ENCODE peak calls at places on chromosomes 2 and 18, in ten cellular contexts. V is tibial nerve, R is uterus, Y is Peyer's patch, K is suprapubic skin, J is transverse colon, W is ovary, O is right lobe of liver, E is spleen, L is HepG2. G is an unnamed sample.

GRCh38 chr2:54581326-54582039 is 125.4 kb downstream of the SPTBN1 start:
- DNase-seq in L (no peak), J (no peak), O (no peak), R (no peak), Y (no peak), E (no peak), K (no peak), V (no peak), W (no peak), G (no peak)

GRCh38 chr2:54053830-54054229 is 61.6 kb upstream of the ACYP2 start:
- DNase-seq in E (no peak), J (no peak), O (no peak), V (no peak), K (no peak), Y (no peak), L (no peak), W (no peak), R (no peak), G (no peak)

GRCh38 chr2:232316382-232317190 is 62.0 kb upstream of the ALPP start:
- DNase-seq in J (no peak), R (no peak), L (no peak), V (no peak), E (no peak), Y (peak), W (no peak), O (no peak), K (no peak), G (no peak)

GRCh38 chr2:230905448-230906430 is 19.3 kb downstream of the GPR55 start:
- DNase-seq in O (no peak), V (no peak), R (peak), E (peak), W (peak), L (peak), K (peak), J (no peak), Y (no peak), G (no peak)

GRCh38 chr2:120379916-120380893 is 34.3 kb downstream of the INHBB start:
- DNase-seq in J (no peak), W (no peak), R (no peak), K (no peak), L (no peak), Y (no peak), E (no peak), V (no peak), O (no peak), G (no peak)

GRCh38 chr2:236742936-236743622 is 173.5 kb downstream of the ACKR3 start:
- DNase-seq in J (no peak), L (no peak), Y (no peak), W (no peak), K (no peak), V (no peak), E (no peak), R (peak), O (no peak), G (no peak)

GRCh38 chr2:196137271-196137670 is 34.1 kb downstream of the STK17B start:
- DNase-seq in K (no peak), R (no peak), Y (no peak), O (no peak), J (no peak), V (no peak), E (no peak), W (no peak), L (no peak), G (no peak)

GRCh38 chr2:25314514-25315315 is 27.0 kb downstream of the DNMT3A start:
- DNase-seq in V (peak), E (peak), O (peak), K (no peak), L (peak), J (peak), R (peak), W (peak), Y (no peak), G (peak)

GRCh38 chr2:224160917-224161316 is 121.8 kb upstream of the SERPINE2 start:
- DNase-seq in W (peak), R (peak), L (no peak), K (no peak), E (no peak), V (no peak), J (no peak), O (peak), Y (no peak), G (peak)

GRCh38 chr2:112880696-112881095 is 30.3 kb upstream of the IL37 start:
- DNase-seq in E (no peak), O (no peak), W (no peak), Y (no peak), J (no peak), K (no peak), V (no peak), L (no peak), R (no peak), G (no peak)

GRCh38 chr18:12306752-12307151 is 1.3 kb upstream of the TUBB6 start:
- DNase-seq in O (no peak), K (peak), Y (no peak), W (no peak), J (no peak), L (no peak), E (no peak), V (no peak), R (no peak), G (no peak)

GRCh38 chr18:57505231-57505630 is 70.1 kb downstream of the ONECUT2 start:
- DNase-seq in Y (no peak), W (no peak), R (no peak), V (no peak), E (no peak), J (no peak), L (no peak), O (no peak), K (no peak), G (no peak)

GRCh38 chr18:31294199-31294747 is 23.7 kb upstream of the DSG1 start:
- DNase-seq in O (no peak), J (no peak), R (no peak), E (no peak), W (no peak), K (no peak), V (no peak), Y (no peak), L (no peak), G (no peak)

GRCh38 chr2:96408631-96409542 is 73.3 kb downstream of the NCAPH start:
- DNase-seq in L (peak), O (no peak), K (no peak), E (no peak), W (peak), V (no peak), Y (no peak), R (peak), J (no peak), G (no peak)

GRCh38 chr2:76210551-76210950 is 499.8 kb upstream of the GCFC2 start:
- DNase-seq in K (no peak), V (no peak), J (no peak), W (no peak), O (no peak), R (no peak), Y (no peak), E (no peak), L (no peak), G (no peak)
- H3K27ac ChIP-seq in K (no peak), V (no peak), J (no peak), W (no peak), O (no peak), R (no peak), Y (no peak), E (no peak), L (no peak), G (no peak)

GRCh38 chr18:33673689-33674088 is 95.7 kb downstream of the ASXL3 start:
- DNase-seq in O (no peak), R (no peak), K (no peak), J (no peak), Y (no peak), W (no peak), E (no peak), V (no peak), L (no peak), G (no peak)
- TF ChIP-seq POLR2A in O (no peak), R (no peak), K (no peak), J (no peak), Y (no peak), W (no peak), E (no peak), V (no peak), L (no peak), G (no peak)

GRCh38 chr18:54878057-54878661 is 49.9 kb downstream of the RAB27B start:
- DNase-seq in W (no peak), K (no peak), Y (no peak), V (no peak), J (no peak), R (no peak), O (no peak), L (no peak), E (no peak), G (no peak)

GRCh38 chr18:54878662-54879058 is 50.4 kb downstream of the RAB27B start:
- DNase-seq in V (no peak), Y (no peak), R (no peak), E (no peak), W (no peak), J (no peak), O (no peak), L (no peak), K (no peak), G (no peak)

GRCh38 chr18:54879691-54880090 is 51.4 kb downstream of the RAB27B start:
- DNase-seq in R (no peak), L (no peak), V (no peak), E (no peak), Y (no peak), J (no peak), W (no peak), O (no peak), K (no peak), G (no peak)

GRCh38 chr18:54875063-54875462 is 46.8 kb downstream of the RAB27B start:
- DNase-seq in E (no peak), W (no peak), K (no peak), L (no peak), O (no peak), J (no peak), Y (no peak), V (no peak), R (no peak), G (no peak)

DNA sequence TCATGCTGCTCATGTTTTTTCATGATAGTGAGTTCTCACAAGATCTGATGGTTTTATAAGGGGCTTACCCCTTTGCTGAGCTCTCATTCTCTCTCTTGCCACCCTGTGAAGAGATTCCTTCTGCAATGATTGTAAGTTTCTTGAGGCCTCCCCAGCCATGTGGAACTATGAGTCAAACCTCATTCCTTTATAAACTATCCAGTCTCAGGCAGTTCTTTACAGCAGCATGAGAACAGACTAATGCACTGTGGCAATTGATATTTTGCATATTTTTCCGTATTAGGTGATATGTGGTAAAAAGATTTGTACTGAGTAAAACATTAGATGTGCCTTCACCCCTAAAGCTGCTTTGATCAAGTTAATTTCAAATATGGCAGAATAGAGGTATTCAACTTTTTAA is 48.8 kb downstream of the RAB27B start:
- DNase-seq in L (no peak), J (no peak), O (no peak), K (no peak), V (no peak), Y (no peak), E (no peak), W (no peak), R (no peak), G (no peak)
- H3K27ac ChIP-seq in L (no peak), J (no peak), O (no peak), K (no peak), V (no peak), Y (no peak), E (no peak), W (no peak), R (no peak), G (no peak)

GRCh38 chr2:239084007-239084406 is 236.1 kb downstream of the TWIST2 start:
- DNase-seq in R (no peak), J (no peak), V (no peak), L (no peak), O (no peak), Y (no peak), K (no peak), E (no peak), W (no peak), G (no peak)

GRCh38 chr2:239081622-239082021 is 233.7 kb downstream of the TWIST2 start:
- DNase-seq in K (no peak), J (no peak), E (no peak), R (no peak), W (no peak), O (no peak), V (no peak), L (no peak), Y (no peak), G (no peak)

GRCh38 chr2:239079671-239080294 is 231.9 kb downstream of the TWIST2 start:
- DNase-seq in K (no peak), V (no peak), R (no peak), L (no peak), Y (no peak), J (no peak), W (no peak), O (no peak), E (no peak), G (no peak)

GRCh38 chr2:239081046-239081445 is 233.2 kb downstream of the TWIST2 start:
- DNase-seq in R (no peak), O (peak), Y (no peak), J (no peak), W (no peak), V (no peak), K (no peak), L (no peak), E (no peak), G (no peak)

GRCh38 chr2:239082425-239082824 is 234.5 kb downstream of the TWIST2 start:
- DNase-seq in O (no peak), W (no peak), E (no peak), Y (no peak), K (no peak), L (no peak), J (no peak), V (no peak), R (no peak), G (no peak)
- TF ChIP-seq POLR2A in O (no peak), W (no peak), E (no peak), Y (no peak), K (no peak), L (no peak), J (no peak), V (no peak), R (no peak), G (no peak)

GRCh38 chr2:127864877-127865276 is 6.9 kb upstream of the POLR2D start:
- DNase-seq in O (no peak), V (no peak), L (no peak), J (peak), K (no peak), Y (peak), W (no peak), R (no peak), E (no peak), G (no peak)

GRCh38 chr2:127859712-127860085 is 1.7 kb upstream of the POLR2D start:
- DNase-seq in L (peak), E (peak), V (no peak), J (peak), K (no peak), R (no peak), W (peak), O (no peak), Y (peak), G (no peak)

GRCh38 chr2:127857494-127857818 is 499 bp downstream of the POLR2D start:
- DNase-seq in K (no peak), W (no peak), L (no peak), Y (no peak), R (no peak), E (no peak), V (no peak), J (no peak), O (no peak), G (no peak)

GRCh38 chr2:127865926-127866325 is 8.0 kb upstream of the POLR2D start:
- DNase-seq in W (no peak), L (no peak), K (no peak), Y (no peak), V (no peak), O (no peak), R (no peak), J (no peak), E (no peak), G (no peak)

DNA sequence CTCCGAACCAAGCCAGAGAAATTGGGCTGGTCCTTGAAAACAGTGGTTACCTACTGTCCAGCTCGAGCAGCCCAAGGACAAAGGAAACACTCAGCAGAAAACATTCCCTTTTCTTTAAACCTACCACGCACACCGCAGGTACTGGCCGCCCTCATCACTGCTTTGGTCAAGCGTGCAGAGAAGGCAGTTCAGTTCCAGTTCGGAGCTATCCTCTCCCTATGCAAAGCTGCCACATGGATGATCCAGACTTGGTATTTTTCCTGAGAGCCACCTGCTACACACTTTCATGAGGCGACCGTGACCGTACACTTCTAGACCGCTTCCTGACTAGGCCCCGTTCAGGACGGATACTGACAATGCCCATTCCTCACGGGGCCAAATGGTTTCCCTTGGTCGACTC is 4.3 kb upstream of the POLR2D start:
- DNase-seq in E (no peak), K (no peak), V (no peak), L (no peak), O (no peak), W (no peak), Y (no peak), J (no peak), R (no peak), G (no peak)
- H3K27ac ChIP-seq in E (no peak), K (no peak), V (no peak), L (no peak), O (no peak), W (no peak), Y (no peak), J (no peak), R (no peak), G (no peak)

GRCh38 chr2:11872948-11873269 is 126.5 kb downstream of the LPIN1 start:
- DNase-seq in L (peak), E (no peak), K (no peak), V (no peak), R (no peak), O (no peak), Y (no peak), W (no peak), J (no peak), G (no peak)
- TF ChIP-seq POLR2A in L (no peak), E (no peak), K (no peak), V (no peak), R (no peak), O (no peak), Y (no peak), W (no peak), J (no peak), G (no peak)

G was measured in heart left ventricle.